ENCODE peak calls at places on chromosome 12, in nine cellular contexts. V is hepatocyte, O is HCT116, Z is neural progenitor cell, U is GM23338, H is MM.1S, P is OCI-LY7, K is SK-N-SH, F is GM23248. W is an unnamed sample.

GRCh38 chr12:119729871-119730270 is 61.9 kb downstream of the PRKAB1 start:
- DNase-seq in V (no peak), O (no peak), Z (no peak), U (no peak), H (no peak), P (no peak), K (no peak), F (no peak), W (no peak)

GRCh38 chr12:93373847-93374723 is 3.6 kb upstream of the NUDT4 start:
- DNase-seq in V (no peak), O (no peak), Z (peak; percentile 21), U (peak; percentile 45), H (no peak), P (no peak), K (no peak), F (no peak), W (no peak)

GRCh38 chr12:112973712-112974305 is 4.5 kb upstream of the OAS2 start:
- DNase-seq in V (no peak), O (no peak), Z (no peak), U (no peak), H (no peak), P (no peak), K (no peak), F (no peak), W (no peak)

GRCh38 chr12:39389399-39390150 is 53.3 kb downstream of the KIF21A start:
- DNase-seq in V (no peak), O (no peak), Z (no peak), U (no peak), H (no peak), P (no peak), K (peak; percentile 47), F (no peak), W (no peak)

GRCh38 chr12:12017135-12017581 is 53.6 kb upstream of the BCL2L14 start:
- DNase-seq in V (no peak), O (no peak), Z (no peak), U (no peak), H (no peak), P (no peak), K (peak; percentile 74), F (no peak), W (no peak)

GRCh38 chr12:12788675-12789368 is 3.4 kb downstream of the APOLD1 start:
- DNase-seq in V (peak; percentile 91), O (peak; percentile 78), Z (peak; percentile 85), U (peak; percentile 90), H (peak; percentile 84), P (peak; percentile 78), K (peak; percentile 66), F (peak; percentile 81), W (peak; percentile 85)

GRCh38 chr12:20320552-20320951 is 47.8 kb upstream of the PDE3A start:
- DNase-seq in V (no peak), O (no peak), Z (no peak), U (peak; percentile 24), H (no peak), P (no peak), K (peak; percentile 14), F (no peak), W (no peak)

GRCh38 chr12:113204806-113205205 is 16.5 kb upstream of the TPCN1 start:
- DNase-seq in V (no peak), O (no peak), Z (no peak), U (no peak), H (no peak), P (no peak), K (no peak), F (no peak), W (no peak)

GRCh38 chr12:55068416-55069010 is 48.7 kb downstream of the NEUROD4 start:
- DNase-seq in V (peak; percentile 73), O (peak; percentile 51), Z (peak; percentile 92), U (peak; percentile 93), H (peak; percentile 63), P (peak; percentile 71), K (peak; percentile 48), F (peak; percentile 70), W (peak; percentile 76)

GRCh38 chr12:94872007-94872653 is 131.4 kb downstream of the NDUFA12 start:
- DNase-seq in V (no peak), O (no peak), Z (no peak), U (peak; percentile 17), H (no peak), P (no peak), K (no peak), F (no peak), W (no peak)

GRCh38 chr12:9606247-9606646 is 1.5 kb downstream of the KLRB1 start:
- DNase-seq in V (no peak), O (no peak), Z (no peak), U (no peak), H (peak; percentile 5), P (no peak), K (no peak), F (no peak), W (no peak)

GRCh38 chr12:106309671-106310313 is 7.3 kb downstream of the TCP11L2 start:
- DNase-seq in V (no peak), O (no peak), Z (no peak), U (no peak), H (peak; percentile 24), P (no peak), K (no peak), F (peak; percentile 75), W (peak; percentile 37)

GRCh38 chr12:28855761-28856160 is 293.3 kb upstream of the FAR2 start:
- DNase-seq in V (no peak), O (no peak), Z (no peak), U (no peak), H (no peak), P (no peak), K (no peak), F (no peak), W (no peak)

GRCh38 chr12:45273717-45274271 is 57.9 kb downstream of the ANO6 start:
- DNase-seq in V (peak; percentile 76), O (peak; percentile 90), Z (no peak), U (no peak), H (no peak), P (no peak), K (no peak), F (peak; percentile 96), W (peak; percentile 92)

GRCh38 chr12:84038241-84038640 is 874.4 kb downstream of the SLC6A15 start:
- DNase-seq in V (no peak), O (no peak), Z (peak; percentile 79), U (peak; percentile 1), H (no peak), P (no peak), K (no peak), F (no peak), W (no peak)

DNA sequence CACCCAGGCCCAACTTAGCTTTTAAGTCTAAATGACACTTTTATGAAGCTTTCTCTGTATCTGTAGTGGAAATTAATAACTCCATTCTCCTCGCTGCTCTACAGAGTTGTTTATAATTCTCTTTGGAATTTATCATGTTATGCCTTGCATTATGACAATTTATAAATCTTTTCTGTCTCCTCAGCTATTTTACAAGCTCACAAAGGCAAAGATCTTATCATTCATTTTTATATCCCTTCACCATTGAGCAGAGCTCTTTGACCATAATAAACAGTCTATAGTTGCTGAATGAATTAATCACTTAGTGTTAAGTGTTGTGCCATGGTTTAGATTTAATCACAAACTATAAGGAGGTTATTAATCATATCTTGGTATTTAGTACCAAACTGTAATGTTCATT is 126.3 kb downstream of the NAV3 start:
- DNase-seq in V (no peak), O (no peak), Z (no peak), U (no peak), H (no peak), P (no peak), K (no peak), F (no peak), W (no peak)
- H2AFZ ChIP-seq in V (no peak overlapping the region), O (no peak overlapping the region), Z (no peak overlapping the region), U (no peak overlapping the region), H (no peak overlapping the region), P (no peak overlapping the region), K (no peak overlapping the region), F (no peak overlapping the region), W (no peak overlapping the region)

GRCh38 chr12:80697270-80697887 is 10.1 kb upstream of the MYF6 start:
- DNase-seq in V (no peak), O (no peak), Z (no peak), U (no peak), H (no peak), P (no peak), K (no peak), F (no peak), W (no peak)
- TF ChIP-seq EZH2phosphoT487 in V (no peak), O (no peak), Z (no peak), U (no peak), H (no peak), P (no peak), K (no peak), F (no peak), W (no peak)

GRCh38 chr12:57842342-57843294 is 3.9 kb downstream of the CTDSP2 start:
- DNase-seq in V (peak; percentile 61), O (no peak), Z (peak; percentile 72), U (peak; percentile 85), H (no peak), P (peak; percentile 57), K (no peak), F (peak; percentile 66), W (no peak)
- H3K27ac ChIP-seq in V (peak overlapping the region; percentile 99), O (no peak overlapping the region), Z (peak overlapping the region; percentile 49), U (peak overlapping the region; percentile 82), H (no peak overlapping the region), P (peak overlapping the region; percentile 30), K (peak overlapping the region; percentile 99), F (peak overlapping the region; percentile 98), W (no peak overlapping the region)

GRCh38 chr12:14655284-14655683 is 41.1 kb downstream of the GUCY2C start:
- DNase-seq in V (no peak), O (no peak), Z (no peak), U (no peak), H (no peak), P (no peak), K (no peak), F (no peak), W (no peak)

GRCh38 chr12:14654842-14655241 is 41.6 kb downstream of the GUCY2C start:
- DNase-seq in V (no peak), O (no peak), Z (no peak), U (no peak), H (no peak), P (no peak), K (no peak), F (no peak), W (no peak)

GRCh38 chr12:14651371-14651770 is 45.0 kb downstream of the GUCY2C start:
- DNase-seq in V (no peak), O (no peak), Z (no peak), U (peak; percentile 27), H (no peak), P (no peak), K (no peak), F (no peak), W (no peak)

GRCh38 chr12:14656846-14657245 is 39.6 kb downstream of the GUCY2C start:
- DNase-seq in V (no peak), O (no peak), Z (peak; percentile 4), U (peak; percentile 66), H (no peak), P (no peak), K (no peak), F (no peak), W (no peak)

DNA sequence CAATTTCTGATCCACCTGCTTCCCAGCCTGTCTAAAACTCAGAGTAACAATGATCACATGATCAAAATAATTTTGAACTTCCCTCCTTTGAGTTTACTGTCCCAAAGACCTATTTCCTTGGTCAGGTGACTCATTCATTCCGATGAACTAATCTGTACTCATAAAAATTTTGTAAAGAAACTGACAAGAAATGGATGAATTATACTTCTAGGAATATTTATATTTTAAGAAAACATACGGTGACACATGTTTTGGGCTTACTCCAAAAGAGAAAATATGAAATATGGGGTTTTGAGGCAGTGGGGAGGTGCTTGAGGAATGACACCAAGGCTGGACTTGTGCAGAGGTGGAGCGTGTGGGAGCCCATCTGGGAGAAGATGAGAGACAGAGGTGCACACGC is 42.0 kb downstream of the GUCY2C start:
- DNase-seq in V (no peak), O (no peak), Z (no peak), U (no peak), H (no peak), P (no peak), K (no peak), F (no peak), W (peak; percentile 44)
- H2AFZ ChIP-seq in V (no peak overlapping the region), O (no peak overlapping the region), Z (no peak overlapping the region), U (no peak overlapping the region), H (peak overlapping the region; percentile 9), P (peak overlapping the region; percentile 40), K (no peak overlapping the region), F (no peak overlapping the region), W (no peak overlapping the region)